ENCODE peak calls at places on chromosomes 12 and 14, in four cellular contexts. One of them, this sample, is unnamed.

GRCh38 chr14:105473677-105474477 is 744 bp upstream of the CRIP2 start:
- DNase-seq in GM03348: peak; percentile 90
- DNase-seq in MCF 10A: peak; percentile 87
- DNase-seq in M059J: peak; percentile 85
- DNase-seq in this sample: no peak

GRCh38 chr14:21822109-21822508 is 148.5 kb upstream of the OR4E1 start:
- DNase-seq in GM03348: no peak
- DNase-seq in MCF 10A: no peak
- DNase-seq in M059J: no peak
- DNase-seq in this sample: no peak

GRCh38 chr14:51967521-51967920 is 21.8 kb upstream of the RTRAF start:
- DNase-seq in GM03348: peak; percentile 11
- DNase-seq in MCF 10A: no peak
- DNase-seq in M059J: no peak
- DNase-seq in this sample: no peak

GRCh38 chr12:14213542-14213941 is 151.9 kb upstream of the ATF7IP start:
- DNase-seq in GM03348: no peak
- DNase-seq in MCF 10A: no peak
- DNase-seq in M059J: peak; percentile 58
- DNase-seq in this sample: no peak

GRCh38 chr12:65511134-65511912 is 232.8 kb downstream of the MSRB3 start:
- DNase-seq in GM03348: no peak
- DNase-seq in MCF 10A: no peak
- DNase-seq in M059J: no peak
- DNase-seq in this sample: no peak

GRCh38 chr14:60505448-60505847 is 3.5 kb upstream of the SIX6 start:
- DNase-seq in GM03348: no peak
- DNase-seq in MCF 10A: no peak
- DNase-seq in M059J: no peak
- DNase-seq in this sample: no peak

GRCh38 chr14:79369359-79370332 is 841.7 kb downstream of the DIO2 start:
- DNase-seq in GM03348: peak; percentile 85
- DNase-seq in MCF 10A: peak; percentile 81
- DNase-seq in M059J: peak; percentile 90
- DNase-seq in this sample: peak; percentile 92

GRCh38 chr14:91113829-91114078 is at the start of gene DGLUCY:
- DNase-seq in GM03348: peak; percentile 93
- DNase-seq in MCF 10A: peak; percentile 58
- DNase-seq in M059J: no peak
- DNase-seq in this sample: no peak

GRCh38 chr14:93657875-93658274 is 130.4 kb downstream of the PRIMA1 start:
- DNase-seq in GM03348: no peak
- DNase-seq in MCF 10A: no peak
- DNase-seq in M059J: no peak
- DNase-seq in this sample: no peak

GRCh38 chr14:91396959-91397815 is 20.4 kb downstream of the CCDC88C start:
- DNase-seq in GM03348: no peak
- DNase-seq in MCF 10A: peak; percentile 13
- DNase-seq in M059J: no peak
- DNase-seq in this sample: no peak

GRCh38 chr12:122730215-122731014 is at the start of gene HCAR1:
- DNase-seq in GM03348: no peak
- DNase-seq in MCF 10A: no peak
- DNase-seq in M059J: no peak
- DNase-seq in this sample: no peak

GRCh38 chr14:65210118-65210826 is 108.0 kb upstream of the MAX start:
- DNase-seq in GM03348: no peak
- DNase-seq in MCF 10A: no peak
- DNase-seq in M059J: peak; percentile 82
- DNase-seq in this sample: no peak

GRCh38 chr12:6434205-6435180 is 10.3 kb upstream of the CD27 start:
- DNase-seq in GM03348: no peak
- DNase-seq in MCF 10A: no peak
- DNase-seq in M059J: no peak
- DNase-seq in this sample: no peak